ENCODE peak calls at places on chromosomes 12 and 14, in ten cellular contexts. One of them, this sample, is unnamed.

GRCh38 chr14:100534528-100535286 is 52.5 kb downstream of the BEGAIN start:
- DNase-seq in HL-60: peak
- DNase-seq in uterus: peak
- DNase-seq in pancreas: peak
- DNase-seq in A673: no peak
- DNase-seq in Caco-2: no peak
- DNase-seq in neural crest cell: no peak
- DNase-seq in H9: peak
- DNase-seq in GM13976: no peak
- DNase-seq in K562: no peak
- DNase-seq in this sample: no peak

GRCh38 chr12:22042981-22043669 is 2.9 kb upstream of the CMAS start:
- DNase-seq in HL-60: no peak
- DNase-seq in uterus: no peak
- DNase-seq in pancreas: no peak
- DNase-seq in A673: no peak
- DNase-seq in Caco-2: no peak
- DNase-seq in neural crest cell: no peak
- DNase-seq in H9: no peak
- DNase-seq in GM13976: no peak
- DNase-seq in K562: no peak
- DNase-seq in this sample: no peak

GRCh38 chr12:54206807-54207206 is 18.0 kb upstream of the SMUG1 start:
- DNase-seq in HL-60: no peak
- DNase-seq in uterus: no peak
- DNase-seq in pancreas: no peak
- DNase-seq in A673: no peak
- DNase-seq in Caco-2: no peak
- DNase-seq in neural crest cell: no peak
- DNase-seq in H9: no peak
- DNase-seq in GM13976: no peak
- DNase-seq in K562: no peak
- DNase-seq in this sample: no peak

GRCh38 chr12:47818701-47819543 is 781 bp downstream of the HDAC7 start:
- DNase-seq in HL-60: no peak
- DNase-seq in uterus: peak
- DNase-seq in pancreas: peak
- DNase-seq in A673: no peak
- DNase-seq in Caco-2: peak
- DNase-seq in neural crest cell: peak
- DNase-seq in H9: peak
- DNase-seq in GM13976: peak
- DNase-seq in K562: peak
- DNase-seq in this sample: no peak

GRCh38 chr14:32986791-32987545 is 48.3 kb downstream of the NPAS3 start:
- DNase-seq in HL-60: no peak
- DNase-seq in uterus: no peak
- DNase-seq in pancreas: no peak
- DNase-seq in A673: peak
- DNase-seq in Caco-2: no peak
- DNase-seq in neural crest cell: peak
- DNase-seq in H9: no peak
- DNase-seq in GM13976: no peak
- DNase-seq in K562: no peak
- DNase-seq in this sample: no peak

GRCh38 chr14:74591394-74591793 is 20.6 kb downstream of the LTBP2 start:
- DNase-seq in HL-60: no peak
- DNase-seq in uterus: no peak
- DNase-seq in pancreas: no peak
- DNase-seq in A673: no peak
- DNase-seq in Caco-2: no peak
- DNase-seq in neural crest cell: no peak
- DNase-seq in H9: no peak
- DNase-seq in GM13976: no peak
- DNase-seq in K562: no peak
- DNase-seq in this sample: no peak

GRCh38 chr14:21525571-21525970 is 575 bp downstream of the SALL2 start:
- DNase-seq in HL-60: no peak
- DNase-seq in uterus: peak
- DNase-seq in pancreas: no peak
- DNase-seq in A673: peak
- DNase-seq in Caco-2: no peak
- DNase-seq in neural crest cell: no peak
- DNase-seq in H9: no peak
- DNase-seq in GM13976: no peak
- DNase-seq in K562: peak
- DNase-seq in this sample: no peak

GRCh38 chr12:80593766-80594165 is 113.7 kb upstream of the MYF6 start:
- DNase-seq in HL-60: no peak
- DNase-seq in uterus: no peak
- DNase-seq in pancreas: no peak
- DNase-seq in A673: peak
- DNase-seq in Caco-2: no peak
- DNase-seq in neural crest cell: no peak
- DNase-seq in H9: no peak
- DNase-seq in GM13976: no peak
- DNase-seq in K562: no peak
- DNase-seq in this sample: no peak

GRCh38 chr12:645563-646071 is 17.6 kb downstream of the NINJ2 start:
- DNase-seq in HL-60: no peak
- DNase-seq in uterus: peak
- DNase-seq in pancreas: no peak
- DNase-seq in A673: no peak
- DNase-seq in Caco-2: no peak
- DNase-seq in neural crest cell: no peak
- DNase-seq in H9: no peak
- DNase-seq in GM13976: no peak
- DNase-seq in K562: peak
- DNase-seq in this sample: no peak

GRCh38 chr12:643478-644292 is 19.6 kb downstream of the NINJ2 start:
- DNase-seq in HL-60: peak
- DNase-seq in uterus: peak
- DNase-seq in pancreas: no peak
- DNase-seq in A673: no peak
- DNase-seq in Caco-2: no peak
- DNase-seq in neural crest cell: no peak
- DNase-seq in H9: no peak
- DNase-seq in GM13976: no peak
- DNase-seq in K562: peak
- DNase-seq in this sample: no peak

GRCh38 chr12:644818-645552 is 18.3 kb downstream of the NINJ2 start:
- DNase-seq in HL-60: no peak
- DNase-seq in uterus: no peak
- DNase-seq in pancreas: no peak
- DNase-seq in A673: no peak
- DNase-seq in Caco-2: no peak
- DNase-seq in neural crest cell: no peak
- DNase-seq in H9: no peak
- DNase-seq in GM13976: no peak
- DNase-seq in K562: peak
- DNase-seq in this sample: no peak

GRCh38 chr12:644293-644639 is 19.0 kb downstream of the NINJ2 start:
- DNase-seq in HL-60: no peak
- DNase-seq in uterus: no peak
- DNase-seq in pancreas: no peak
- DNase-seq in A673: no peak
- DNase-seq in Caco-2: no peak
- DNase-seq in neural crest cell: no peak
- DNase-seq in H9: no peak
- DNase-seq in GM13976: no peak
- DNase-seq in K562: peak
- DNase-seq in this sample: no peak

DNA sequence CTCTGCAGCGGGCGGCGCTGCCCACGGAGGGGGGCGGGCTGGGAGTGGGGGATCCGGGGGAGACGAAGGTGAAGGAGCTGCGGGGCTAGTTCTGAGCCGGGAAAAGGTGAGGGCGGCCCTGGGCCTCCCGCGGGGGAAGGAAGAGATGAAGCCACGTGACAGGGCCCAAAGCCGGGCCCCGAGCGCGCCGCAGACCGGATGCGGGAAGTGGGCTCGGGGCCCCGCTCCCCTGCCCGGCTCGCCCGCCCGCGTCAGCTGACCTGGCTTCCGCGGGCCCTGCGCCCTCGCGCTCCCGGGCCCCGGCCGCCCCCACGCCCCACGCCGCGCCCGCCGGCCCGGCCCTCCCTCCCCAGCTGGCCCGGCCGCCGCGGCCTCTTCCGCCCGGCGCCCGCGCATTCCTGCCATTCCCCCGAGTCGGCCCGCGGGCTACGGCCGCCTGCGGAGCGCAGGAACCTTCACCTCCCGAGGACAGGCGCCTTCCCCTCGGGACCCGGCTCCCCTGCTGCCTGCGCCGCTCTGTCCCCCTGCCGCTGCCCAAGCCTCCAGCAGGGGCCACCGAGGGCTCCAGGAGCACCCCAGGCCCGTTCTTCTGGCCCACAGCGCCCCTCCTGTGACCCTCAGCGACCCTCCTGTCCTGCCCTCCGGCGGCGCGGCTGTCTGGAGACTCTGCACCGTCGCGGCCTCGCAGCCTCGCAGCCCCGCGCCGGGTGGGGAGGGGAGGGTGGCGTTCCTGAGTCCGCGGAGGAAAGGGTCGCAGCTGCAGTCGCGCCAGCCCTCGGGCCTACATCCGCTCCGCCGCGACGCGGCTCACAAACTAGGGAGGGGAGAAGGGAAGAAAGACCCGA is 20.4 kb downstream of the NINJ2 start:
- DNase-seq in HL-60: peak
- DNase-seq in uterus: peak
- DNase-seq in pancreas: peak
- DNase-seq in A673: peak
- DNase-seq in Caco-2: peak
- DNase-seq in neural crest cell: peak
- DNase-seq in H9: peak
- DNase-seq in GM13976: peak
- DNase-seq in K562: peak
- DNase-seq in this sample: no peak
- TF ChIP-seq CTCF in HL-60: no peak
- TF ChIP-seq CTCF in uterus: peak
- TF ChIP-seq CTCF in pancreas: no peak
- TF ChIP-seq CTCF in A673: peak
- TF ChIP-seq CTCF in Caco-2: peak
- TF ChIP-seq CTCF in neural crest cell: peak
- TF ChIP-seq CTCF in H9: peak
- TF ChIP-seq CTCF in GM13976: peak
- TF ChIP-seq CTCF in K562: peak
- TF ChIP-seq CTCF in this sample: no peak

GRCh38 chr14:86646688-86647687 is 1117.0 kb downstream of the FLRT2 start:
- DNase-seq in HL-60: no peak
- DNase-seq in uterus: no peak
- DNase-seq in pancreas: no peak
- DNase-seq in A673: peak
- DNase-seq in Caco-2: no peak
- DNase-seq in neural crest cell: no peak
- DNase-seq in H9: no peak
- DNase-seq in GM13976: no peak
- DNase-seq in K562: no peak
- DNase-seq in this sample: no peak
- TF ChIP-seq CTCF in HL-60: peak
- TF ChIP-seq CTCF in uterus: no peak
- TF ChIP-seq CTCF in pancreas: no peak
- TF ChIP-seq CTCF in A673: peak
- TF ChIP-seq CTCF in Caco-2: no peak
- TF ChIP-seq CTCF in neural crest cell: peak
- TF ChIP-seq CTCF in H9: peak
- TF ChIP-seq CTCF in GM13976: no peak
- TF ChIP-seq CTCF in K562: no peak
- TF ChIP-seq CTCF in this sample: peak

GRCh38 chr12:28755027-28755426 is 394.1 kb upstream of the FAR2 start:
- DNase-seq in HL-60: no peak
- DNase-seq in uterus: no peak
- DNase-seq in pancreas: no peak
- DNase-seq in A673: no peak
- DNase-seq in Caco-2: no peak
- DNase-seq in neural crest cell: no peak
- DNase-seq in H9: no peak
- DNase-seq in GM13976: no peak
- DNase-seq in K562: no peak
- DNase-seq in this sample: no peak

DNA sequence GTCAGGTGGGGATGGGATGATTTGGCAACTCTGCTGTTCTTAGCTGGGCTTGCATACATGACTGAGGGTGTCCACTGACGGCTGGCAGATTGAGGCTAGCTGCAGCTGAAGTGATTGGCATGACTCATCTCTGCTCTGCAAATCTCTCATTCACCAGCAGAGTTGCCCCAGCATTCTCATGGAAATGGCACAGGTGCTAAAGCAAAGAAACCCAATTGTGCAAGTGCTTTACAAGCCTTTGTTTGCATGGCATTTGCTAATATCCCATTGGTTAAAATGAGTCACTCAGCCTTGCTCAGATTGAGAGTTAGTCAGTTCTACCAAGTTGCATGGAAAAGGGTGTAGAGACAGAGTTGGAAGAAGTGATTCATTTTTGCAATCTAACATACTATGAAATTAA is 389.7 kb upstream of the FAR2 start:
- DNase-seq in HL-60: no peak
- DNase-seq in uterus: no peak
- DNase-seq in pancreas: no peak
- DNase-seq in A673: peak
- DNase-seq in Caco-2: no peak
- DNase-seq in neural crest cell: no peak
- DNase-seq in H9: peak
- DNase-seq in GM13976: no peak
- DNase-seq in K562: no peak
- DNase-seq in this sample: no peak
- TF ChIP-seq CTCF in HL-60: no peak
- TF ChIP-seq CTCF in uterus: no peak
- TF ChIP-seq CTCF in pancreas: no peak
- TF ChIP-seq CTCF in A673: no peak
- TF ChIP-seq CTCF in Caco-2: no peak
- TF ChIP-seq CTCF in neural crest cell: no peak
- TF ChIP-seq CTCF in H9: peak
- TF ChIP-seq CTCF in GM13976: no peak
- TF ChIP-seq CTCF in K562: no peak
- TF ChIP-seq CTCF in this sample: no peak

DNA sequence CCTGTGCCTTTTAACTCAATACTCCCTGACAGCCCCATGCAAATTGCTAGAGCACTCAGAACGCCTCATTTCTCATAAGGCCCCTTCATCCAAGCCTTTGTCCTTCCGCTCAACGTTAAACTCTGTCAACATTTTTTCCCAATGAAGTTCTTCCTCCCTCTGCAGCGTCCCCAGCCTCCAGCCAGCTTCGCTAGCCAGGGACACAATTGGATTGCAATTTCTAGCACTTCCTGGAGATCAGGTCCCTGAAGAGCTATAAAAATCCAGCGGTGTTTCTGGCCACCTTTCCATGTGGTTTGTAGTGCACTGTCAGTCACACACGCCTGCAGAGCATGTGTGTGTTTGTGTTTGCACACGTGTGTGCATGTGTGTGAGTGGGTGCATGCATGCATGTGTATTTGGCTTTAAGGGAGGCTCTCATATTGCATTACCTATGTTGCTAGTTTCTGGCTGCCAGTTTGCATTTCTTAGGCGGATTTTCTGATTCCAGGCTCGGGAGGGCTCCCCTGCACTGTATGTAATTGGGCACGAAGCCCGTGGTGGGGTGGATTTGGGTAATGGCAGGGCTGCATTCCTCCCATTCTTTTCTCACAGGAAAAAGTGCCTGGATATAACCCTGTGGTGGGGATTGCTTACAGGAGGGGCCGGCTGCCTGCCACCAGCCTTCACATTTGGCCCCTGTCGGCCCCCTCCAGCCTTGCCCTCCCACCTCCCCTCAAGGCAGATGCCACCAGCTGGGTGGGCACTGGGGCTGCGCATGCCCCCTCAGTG is 73.8 kb downstream of the TSPAN9 start:
- DNase-seq in HL-60: no peak
- DNase-seq in uterus: no peak
- DNase-seq in pancreas: no peak
- DNase-seq in A673: peak
- DNase-seq in Caco-2: no peak
- DNase-seq in neural crest cell: no peak
- DNase-seq in H9: peak
- DNase-seq in GM13976: no peak
- DNase-seq in K562: no peak
- DNase-seq in this sample: no peak
- TF ChIP-seq CTCF in HL-60: no peak
- TF ChIP-seq CTCF in uterus: no peak
- TF ChIP-seq CTCF in pancreas: no peak
- TF ChIP-seq CTCF in A673: no peak
- TF ChIP-seq CTCF in Caco-2: no peak
- TF ChIP-seq CTCF in neural crest cell: no peak
- TF ChIP-seq CTCF in H9: no peak
- TF ChIP-seq CTCF in GM13976: no peak
- TF ChIP-seq CTCF in K562: no peak
- TF ChIP-seq CTCF in this sample: no peak

This sample was measured in D721Med.